ENCODE peak calls at places on chromosomes 11 and 22, in five cellular contexts. I is MM.1S, S is sigmoid colon, Y is mesenchymal stem cell, N is endothelial cell of umbilical vein. L is an unnamed sample.

GRCh38 chr11:68271023-68271780 is 571 bp downstream of the C11orf24 start:
- DNase-seq in N (peak), S (peak), Y (peak), I (peak), L (peak)

GRCh38 chr11:102316505-102316904 is 779 bp upstream of the BIRC3 start:
- DNase-seq in N (no peak), S (no peak), I (peak), Y (no peak), L (no peak)

GRCh38 chr11:37411289-37411688 is 813.3 kb upstream of the RAG2 start:
- DNase-seq in Y (no peak), S (no peak), I (no peak), N (no peak), L (no peak)

GRCh38 chr22:34588893-34589545 is 476.9 kb upstream of the ISX start:
- DNase-seq in N (no peak), Y (no peak), S (no peak), I (no peak), L (no peak)

GRCh38 chr22:17257578-17257977 is 38.3 kb upstream of the ADA2 start:
- DNase-seq in S (no peak), N (no peak), I (peak), Y (no peak), L (no peak)

GRCh38 chr11:44301856-44302231 is 8.1 kb downstream of the ALX4 start:
- DNase-seq in N (no peak), Y (peak), I (no peak), S (peak), L (no peak)

GRCh38 chr22:27113211-27114030 is 456.0 kb downstream of the MIAT start:
- DNase-seq in I (no peak), Y (peak), S (peak), N (peak), L (no peak)

GRCh38 chr11:4606231-4607015 is 1.6 kb downstream of the TRIM68 start:
- DNase-seq in N (peak), S (no peak), I (no peak), Y (peak), L (no peak)

GRCh38 chr11:2166091-2166851 is 5.3 kb upstream of the INS start:
- DNase-seq in S (no peak), N (no peak), I (no peak), Y (no peak), L (peak)

GRCh38 chr11:73999581-74000306 is 9.1 kb downstream of the UCP3 start:
- DNase-seq in N (no peak), S (peak), I (no peak), Y (no peak), L (no peak)

DNA sequence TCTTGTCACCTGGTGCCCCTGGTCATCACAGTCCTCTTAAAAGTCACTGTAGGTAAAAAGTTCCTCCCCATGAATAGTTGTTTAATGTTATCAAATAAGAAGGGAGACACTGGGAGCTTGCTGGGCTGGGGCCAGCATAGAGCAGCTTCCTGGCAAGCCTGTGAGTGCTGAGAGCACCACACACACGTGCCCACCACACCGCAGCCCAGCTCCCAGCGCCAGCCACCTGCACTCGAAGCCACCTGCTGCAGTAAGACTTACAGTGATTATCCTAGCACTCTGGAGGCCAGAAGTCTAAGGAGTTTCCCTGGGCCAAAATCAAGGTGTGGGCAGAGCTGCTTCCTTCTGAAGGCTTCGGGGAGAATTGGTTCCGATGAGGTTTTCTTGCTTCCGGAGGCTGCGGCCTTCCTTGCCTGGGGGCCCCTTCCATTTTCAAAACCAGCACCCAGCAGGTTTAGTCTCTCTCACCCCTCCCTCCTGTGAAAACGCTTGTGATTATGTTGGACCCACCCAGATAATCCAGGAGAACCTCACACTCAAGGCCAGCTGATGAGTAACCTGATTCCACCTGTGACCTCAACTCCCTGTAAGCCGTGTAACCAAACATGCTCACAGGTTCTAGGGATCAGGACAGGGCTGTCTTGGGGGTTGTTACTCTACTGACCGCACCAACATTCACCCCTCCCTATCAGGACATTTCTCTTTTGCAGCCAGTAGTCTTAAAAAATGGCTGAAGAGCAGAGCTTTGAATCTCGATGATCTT is 687.2 kb downstream of the TBC1D22A start:
- DNase-seq in I (no peak), N (no peak), Y (no peak), S (no peak), L (no peak)
- H3K27ac ChIP-seq in I (no peak), N (no peak), Y (no peak), S (no peak), L (no peak)

GRCh38 chr11:134331565-134332188 is at the start of gene GLB1L2:
- DNase-seq in I (no peak), S (peak), N (peak), Y (peak), L (peak)
- H3K4me3 ChIP-seq in I (no peak), S (peak), N (peak), Y (peak), L (peak)

GRCh38 chr11:77468527-77468926 is 5.4 kb downstream of the PAK1 start:
- DNase-seq in S (no peak), I (no peak), Y (no peak), N (no peak), L (no peak)

GRCh38 chr11:77467993-77468392 is 5.9 kb downstream of the PAK1 start:
- DNase-seq in Y (peak), N (no peak), I (no peak), S (no peak), L (no peak)

GRCh38 chr11:77470504-77470903 is 3.4 kb downstream of the PAK1 start:
- DNase-seq in Y (no peak), N (no peak), S (no peak), I (peak), L (no peak)

GRCh38 chr11:77470971-77471370 is 2.9 kb downstream of the PAK1 start:
- DNase-seq in I (no peak), Y (no peak), S (no peak), N (no peak), L (no peak)

DNA sequence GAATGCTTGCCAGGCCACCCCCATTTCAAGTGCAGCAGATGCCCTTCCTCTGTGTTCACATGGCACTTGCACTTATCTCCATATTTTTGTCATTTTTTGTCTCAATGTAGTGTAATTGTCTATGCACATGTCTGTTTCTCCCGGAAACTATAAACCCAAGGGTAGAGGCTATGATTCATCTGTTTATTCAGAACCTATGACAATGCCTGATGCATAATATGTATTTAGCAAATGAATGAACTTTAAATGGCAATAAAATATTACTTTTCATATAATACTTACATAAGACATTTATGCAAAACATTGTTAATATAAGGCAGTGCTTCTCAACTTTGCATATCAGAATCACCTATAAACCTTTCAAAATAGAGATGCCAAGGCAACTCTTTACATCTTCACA is 6.7 kb downstream of the PAK1 start:
- DNase-seq in S (no peak), N (no peak), Y (no peak), I (no peak), L (no peak)
- H3K27ac ChIP-seq in S (no peak), N (no peak), Y (no peak), I (no peak), L (no peak)

GRCh38 chr11:103844327-103845215 is 191.9 kb upstream of the DDI1 start:
- DNase-seq in Y (no peak), S (no peak), N (no peak), I (peak), L (no peak)
- H3K4me3 ChIP-seq in Y (no peak), S (no peak), N (no peak), I (no peak), L (no peak)

L was measured in CD8-positive, alpha-beta memory T cell.